ENCODE peak calls at places on chromosome 15, in five cellular contexts. One of them, this sample, is unnamed.

GRCh38 chr15:26661727-26662126 is 111.1 kb downstream of the GABRB3 start:
- DNase-seq in NCI-H1694: no peak
- DNase-seq in fibroblast of the aortic adventitia: no peak
- DNase-seq in activated T-cell treated with anti-CD3 and anti-CD28 coated beads for 24 hours: no peak
- DNase-seq in T-helper 1 cell: no peak
- DNase-seq in this sample: no peak

GRCh38 chr15:98764296-98764695 is 116.0 kb downstream of the IGF1R start:
- DNase-seq in T-helper 1 cell: no peak
- DNase-seq in NCI-H1694: no peak
- DNase-seq in fibroblast of the aortic adventitia: no peak
- DNase-seq in activated T-cell treated with anti-CD3 and anti-CD28 coated beads for 24 hours: no peak
- DNase-seq in this sample: no peak

GRCh38 chr15:65066001-65066634 is 1.7 kb downstream of the RASL12 start:
- DNase-seq in T-helper 1 cell: no peak
- DNase-seq in NCI-H1694: no peak
- DNase-seq in fibroblast of the aortic adventitia: peak; percentile 45
- DNase-seq in activated T-cell treated with anti-CD3 and anti-CD28 coated beads for 24 hours: no peak
- DNase-seq in this sample: no peak

GRCh38 chr15:35168464-35168863 is 83.4 kb upstream of the NANOGP8 start:
- DNase-seq in T-helper 1 cell: no peak
- DNase-seq in NCI-H1694: no peak
- DNase-seq in fibroblast of the aortic adventitia: peak; percentile 28
- DNase-seq in activated T-cell treated with anti-CD3 and anti-CD28 coated beads for 24 hours: no peak
- DNase-seq in this sample: no peak

GRCh38 chr15:85562824-85563223 is 182.4 kb downstream of the AKAP13 start:
- DNase-seq in T-helper 1 cell: no peak
- DNase-seq in NCI-H1694: no peak
- DNase-seq in fibroblast of the aortic adventitia: no peak
- DNase-seq in activated T-cell treated with anti-CD3 and anti-CD28 coated beads for 24 hours: no peak
- DNase-seq in this sample: no peak

GRCh38 chr15:54564142-54564541 is 585.9 kb downstream of the UNC13C start:
- DNase-seq in fibroblast of the aortic adventitia: no peak
- DNase-seq in T-helper 1 cell: no peak
- DNase-seq in activated T-cell treated with anti-CD3 and anti-CD28 coated beads for 24 hours: no peak
- DNase-seq in NCI-H1694: no peak
- DNase-seq in this sample: no peak

GRCh38 chr15:75578206-75578947 is 738 bp downstream of the PTPN9 start:
- DNase-seq in T-helper 1 cell: peak; percentile 34
- DNase-seq in fibroblast of the aortic adventitia: no peak
- DNase-seq in NCI-H1694: no peak
- DNase-seq in activated T-cell treated with anti-CD3 and anti-CD28 coated beads for 24 hours: no peak
- DNase-seq in this sample: no peak

GRCh38 chr15:51030649-51031316 is 63.9 kb downstream of the TNFAIP8L3 start:
- DNase-seq in T-helper 1 cell: no peak
- DNase-seq in fibroblast of the aortic adventitia: peak; percentile 73
- DNase-seq in activated T-cell treated with anti-CD3 and anti-CD28 coated beads for 24 hours: no peak
- DNase-seq in NCI-H1694: no peak
- DNase-seq in this sample: no peak

GRCh38 chr15:74406992-74407705 is 26.6 kb downstream of the SEMA7A start:
- DNase-seq in activated T-cell treated with anti-CD3 and anti-CD28 coated beads for 24 hours: no peak
- DNase-seq in fibroblast of the aortic adventitia: peak; percentile 85
- DNase-seq in NCI-H1694: no peak
- DNase-seq in T-helper 1 cell: no peak
- DNase-seq in this sample: no peak

GRCh38 chr15:96421211-96421610 is 90.7 kb downstream of the NR2F2 start:
- DNase-seq in NCI-H1694: no peak
- DNase-seq in fibroblast of the aortic adventitia: peak; percentile 9
- DNase-seq in T-helper 1 cell: no peak
- DNase-seq in activated T-cell treated with anti-CD3 and anti-CD28 coated beads for 24 hours: no peak
- DNase-seq in this sample: no peak

GRCh38 chr15:81548350-81549116 is 174.5 kb upstream of the TMC3 start:
- DNase-seq in activated T-cell treated with anti-CD3 and anti-CD28 coated beads for 24 hours: no peak
- DNase-seq in T-helper 1 cell: no peak
- DNase-seq in fibroblast of the aortic adventitia: peak; percentile 56
- DNase-seq in NCI-H1694: no peak
- DNase-seq in this sample: no peak

GRCh38 chr15:101523560-101523940 is 34.0 kb upstream of the PCSK6 start:
- DNase-seq in activated T-cell treated with anti-CD3 and anti-CD28 coated beads for 24 hours: no peak
- DNase-seq in NCI-H1694: no peak
- DNase-seq in fibroblast of the aortic adventitia: no peak
- DNase-seq in T-helper 1 cell: no peak
- DNase-seq in this sample: no peak